ENCODE peak calls at places on chromosome 19, in six cellular contexts. K is B cell, U is uterus, W is endothelial cell of umbilical vein, N is breast epithelium, A is GM23338. T is an unnamed sample.

GRCh38 chr19:40599331-40600085 is 1.7 kb upstream of the LTBP4 start:
- DNase-seq in K (no peak), U (peak), W (no peak), N (no peak), A (peak), T (no peak)

GRCh38 chr19:22532388-22533310 is 101.5 kb upstream of the ZNF492 start:
- DNase-seq in K (no peak), U (peak), W (no peak), N (peak), A (no peak), T (no peak)

GRCh38 chr19:29263305-29264080 is 50.5 kb upstream of the UQCRFS1 start:
- DNase-seq in K (no peak), U (peak), W (no peak), N (no peak), A (peak), T (peak)

GRCh38 chr19:10918359-10918758 is 10.1 kb downstream of the YIPF2 start:
- DNase-seq in K (peak), U (no peak), W (no peak), N (no peak), A (no peak), T (no peak)

GRCh38 chr19:55383279-55383788 is 758 bp downstream of the TMEM238 start:
- DNase-seq in K (no peak), U (no peak), W (no peak), N (no peak), A (peak), T (no peak)

GRCh38 chr19:3010871-3011270 is 18.2 kb downstream of the TLE2 start:
- DNase-seq in K (no peak), U (no peak), W (no peak), N (no peak), A (no peak), T (no peak)

GRCh38 chr19:3025516-3025890 is 3.6 kb downstream of the TLE2 start:
- DNase-seq in K (no peak), U (no peak), W (no peak), N (no peak), A (no peak), T (no peak)

GRCh38 chr19:41376241-41376997 is at the start of gene TMEM91:
- DNase-seq in K (no peak), U (peak), W (peak), N (no peak), A (peak), T (no peak)

GRCh38 chr19:3135961-3136683 is at the start of gene GNA15:
- DNase-seq in K (peak), U (no peak), W (no peak), N (peak), A (no peak), T (peak)

GRCh38 chr19:16383584-16384161 is 59.0 kb downstream of the KLF2 start:
- DNase-seq in K (peak), U (no peak), W (no peak), N (no peak), A (no peak), T (no peak)